ENCODE peak calls at places on chromosomes 2 and 18, in five cellular contexts. T, H, D, S and L are unnamed samples.

GRCh38 chr2:40127147-40127546 is 324.7 kb downstream of the SLC8A1 start:
- DNase-seq in T (no peak), H (no peak), D (no peak), S (no peak), L (no peak)

GRCh38 chr18:75223687-75224347 is 13.2 kb downstream of the TSHZ1 start:
- DNase-seq in T (no peak), H (no peak), D (no peak), S (no peak), L (no peak)

GRCh38 chr2:142965464-142965863 is 88.0 kb downstream of the KYNU start:
- DNase-seq in T (no peak), H (no peak), D (no peak), S (peak; percentile 65), L (no peak)

GRCh38 chr18:26460449-26461091 is 87.8 kb downstream of the KCTD1 start:
- DNase-seq in T (no peak), H (peak; percentile 77), D (no peak), S (no peak), L (no peak)

GRCh38 chr18:74522635-74523548 is 11.4 kb upstream of the CNDP1 start:
- DNase-seq in T (no peak), H (no peak), D (no peak), S (no peak), L (no peak)

GRCh38 chr18:12155996-12156395 is 62.4 kb downstream of the ANKRD62 start:
- DNase-seq in T (no peak), H (no peak), D (no peak), S (peak; percentile 5), L (no peak)

GRCh38 chr2:151619337-151619989 is 114.8 kb downstream of the NEB start:
- DNase-seq in T (no peak), H (no peak), D (no peak), S (no peak), L (no peak)

GRCh38 chr18:22667616-22668422 is 250.1 kb upstream of the CTAGE1 start:
- DNase-seq in T (peak; percentile 53), H (no peak), D (no peak), S (peak; percentile 88), L (no peak)

GRCh38 chr2:80706541-80706940 is 402.0 kb upstream of the LRRTM1 start:
- DNase-seq in T (no peak), H (no peak), D (no peak), S (no peak), L (no peak)

GRCh38 chr18:34709631-34710429 is at the start of gene DTNA:
- DNase-seq in T (no peak), H (no peak), D (peak; percentile 65), S (peak; percentile 97), L (no peak)

GRCh38 chr18:13713455-13714055 is 12.8 kb downstream of the FAM210A start:
- DNase-seq in T (no peak), H (no peak), D (no peak), S (no peak), L (no peak)

GRCh38 chr18:22048932-22049615 is 120.3 kb upstream of the GATA6 start:
- DNase-seq in T (no peak), H (no peak), D (no peak), S (no peak), L (no peak)

GRCh38 chr2:141570474-141571131 is 560.2 kb downstream of the LRP1B start:
- DNase-seq in T (no peak), H (peak; percentile 68), D (no peak), S (no peak), L (no peak)

GRCh38 chr2:74555610-74556103 is 1.1 kb downstream of the DOK1 start:
- DNase-seq in T (no peak), H (peak; percentile 71), D (peak; percentile 36), S (no peak), L (no peak)

GRCh38 chr2:227853204-227853629 is 18.2 kb upstream of the DAW1 start:
- DNase-seq in T (peak; percentile 63), H (no peak), D (no peak), S (peak; percentile 74), L (no peak)

GRCh38 chr18:68735498-68736343 is 20.8 kb upstream of the TMX3 start:
- DNase-seq in T (peak; percentile 3), H (no peak), D (peak; percentile 68), S (peak; percentile 82), L (no peak)

GRCh38 chr2:184589261-184589660 is 9.1 kb upstream of the ZNF804A start:
- DNase-seq in T (no peak), H (no peak), D (no peak), S (no peak), L (no peak)

GRCh38 chr18:21303913-21304312 is 61.9 kb downstream of the GREB1L start:
- DNase-seq in T (no peak), H (no peak), D (no peak), S (peak; percentile 30), L (no peak)

GRCh38 chr2:226078656-226079055 is 679.1 kb downstream of the NYAP2 start:
- DNase-seq in T (no peak), H (no peak), D (no peak), S (peak; percentile 17), L (no peak)

GRCh38 chr2:241767464-241768250 is 9.0 kb upstream of the GAL3ST2 start:
- DNase-seq in T (no peak), H (peak; percentile 40), D (no peak), S (no peak), L (no peak)

GRCh38 chr2:107685587-107685986 is 141.1 kb upstream of the RGPD4 start:
- DNase-seq in T (no peak), H (no peak), D (no peak), S (no peak), L (no peak)

GRCh38 chr2:107684421-107684820 is 142.3 kb upstream of the RGPD4 start:
- DNase-seq in T (no peak), H (no peak), D (no peak), S (no peak), L (no peak)

GRCh38 chr2:107687087-107687486 is 139.6 kb upstream of the RGPD4 start:
- DNase-seq in T (no peak), H (no peak), D (no peak), S (no peak), L (no peak)

DNA sequence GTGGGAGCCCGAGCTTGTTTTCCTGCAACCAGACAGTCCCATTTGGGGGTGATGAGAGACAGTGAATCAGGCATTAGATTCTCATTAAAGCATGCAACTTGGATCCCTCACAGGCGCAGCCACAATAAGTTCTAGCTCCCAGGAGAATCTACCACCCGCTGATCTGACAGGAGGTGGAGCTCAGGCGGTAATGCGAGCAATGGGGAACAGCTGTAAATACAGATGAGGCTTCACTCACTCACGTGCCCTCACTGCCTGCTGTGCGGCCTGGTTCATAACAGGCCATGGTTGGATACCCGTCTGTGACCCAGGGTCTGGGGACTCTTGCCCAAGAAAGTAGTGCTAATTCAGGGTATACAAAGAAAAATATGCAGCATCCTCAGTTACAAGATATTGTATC is 144.7 kb upstream of the RGPD4 start:
- DNase-seq in T (no peak), H (no peak), D (peak; percentile 33), S (no peak), L (no peak)
- H3K4me1 ChIP-seq in T (no peaks in the 10 kb centered on the region), H (no peaks in the 10 kb centered on the region), D (peaks cover 18% of the 10 kb centered on the region), S (no peaks in the 10 kb centered on the region), L (no peaks in the 10 kb centered on the region)

GRCh38 chr2:234491281-234491680 is 5.6 kb downstream of the ARL4C start:
- DNase-seq in T (no peak), H (no peak), D (no peak), S (no peak), L (no peak)
- H3K4me1 ChIP-seq in T (peaks cover 26% of the 10 kb centered on the region), H (peaks cover 5% of the 10 kb centered on the region), D (peaks cover 20% of the 10 kb centered on the region), S (peaks cover 7% of the 10 kb centered on the region), L (peaks cover 10% of the 10 kb centered on the region)

GRCh38 chr2:203490391-203490790 is 44.7 kb downstream of the RAPH1 start:
- DNase-seq in T (no peak), H (no peak), D (no peak), S (no peak), L (no peak)

GRCh38 chr2:203489531-203489930 is 45.6 kb downstream of the RAPH1 start:
- DNase-seq in T (no peak), H (no peak), D (no peak), S (no peak), L (no peak)

GRCh38 chr2:203498161-203498560 is 36.9 kb downstream of the RAPH1 start:
- DNase-seq in T (no peak), H (no peak), D (no peak), S (peak; percentile 83), L (no peak)

DNA sequence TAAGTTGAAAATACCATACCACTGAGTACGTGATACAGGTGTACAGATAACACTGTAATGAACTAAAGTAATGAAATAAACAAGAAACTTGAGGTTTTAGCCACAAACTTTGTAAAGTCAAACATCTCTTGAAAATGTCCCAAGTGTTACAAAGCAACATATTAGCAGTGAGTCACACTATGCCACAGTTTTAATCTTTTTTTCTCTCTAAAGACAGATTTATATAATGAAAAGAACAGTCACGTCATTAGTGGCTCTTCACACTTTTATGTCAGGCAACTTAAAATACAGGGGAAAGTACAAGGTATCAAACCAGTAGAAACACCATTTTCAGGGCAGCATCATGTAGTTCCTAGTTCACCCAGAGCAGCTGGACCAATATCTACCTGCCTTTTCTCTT is 42.1 kb downstream of the RAPH1 start:
- DNase-seq in T (no peak), H (no peak), D (no peak), S (peak; percentile 57), L (no peak)
- H3K4me1 ChIP-seq in T (peaks cover 18% of the 10 kb centered on the region), H (no peaks in the 10 kb centered on the region), D (no peaks in the 10 kb centered on the region), S (peaks cover 56% of the 10 kb centered on the region), L (no peaks in the 10 kb centered on the region)

GRCh38 chr2:36369711-36370110 is 14.1 kb downstream of the CRIM1 start:
- DNase-seq in T (no peak), H (no peak), D (no peak), S (no peak), L (no peak)

GRCh38 chr2:36369163-36369562 is 13.6 kb downstream of the CRIM1 start:
- DNase-seq in T (no peak), H (no peak), D (no peak), S (no peak), L (no peak)

GRCh38 chr2:36366491-36367120 is 11.0 kb downstream of the CRIM1 start:
- DNase-seq in T (no peak), H (no peak), D (peak; percentile 55), S (no peak), L (no peak)

GRCh38 chr2:36367497-36368353 is 12.1 kb downstream of the CRIM1 start:
- DNase-seq in T (peak; percentile 29), H (no peak), D (peak; percentile 80), S (peak; percentile 30), L (no peak)

GRCh38 chr2:36368438-36368837 is 12.9 kb downstream of the CRIM1 start:
- DNase-seq in T (no peak), H (no peak), D (no peak), S (no peak), L (no peak)
- H3K4me1 ChIP-seq in T (peaks cover 78% of the 10 kb centered on the region), H (peaks cover 30% of the 10 kb centered on the region), D (peaks cover 85% of the 10 kb centered on the region), S (peaks cover 98% of the 10 kb centered on the region), L (no peaks in the 10 kb centered on the region)